ENCODE peak calls at places on chromosomes 4 and X, in four cellular contexts. X, P, D and N are unnamed samples.

GRCh38 chr4:20252656-20253271 is 1.1 kb downstream of the SLIT2 start:
- DNase-seq in P (no peak), X (no peak), D (peak), N (peak)

GRCh38 chr4:147550626-147551250 is 66.5 kb upstream of the TMEM184C start:
- DNase-seq in D (peak), X (peak), P (no peak), N (no peak)

GRCh38 chrX:108557594-108557993 is 118.0 kb downstream of the COL4A5 start:
- DNase-seq in D (no peak), X (no peak), P (no peak), N (no peak)

GRCh38 chrX:135695471-135695870 is 18.0 kb upstream of the CT45A1 start:
- DNase-seq in P (no peak), D (no peak), X (no peak), N (no peak)

GRCh38 chr4:173511787-173512361 is 18.2 kb downstream of the HAND2 start:
- DNase-seq in P (no peak), X (no peak), D (no peak), N (no peak)

GRCh38 chr4:95209942-95210341 is 338.8 kb downstream of the UNC5C start:
- DNase-seq in D (no peak), P (no peak), X (no peak), N (no peak)

GRCh38 chrX:27445438-27445837 is 17.7 kb downstream of the PPP4R3C start:
- DNase-seq in P (no peak), D (no peak), X (no peak), N (no peak)

GRCh38 chr4:931194-931959 is 739 bp downstream of the GAK start:
- DNase-seq in D (peak), P (no peak), X (peak), N (no peak)

GRCh38 chr4:42643685-42644084 is 13.2 kb downstream of the ATP8A1 start:
- DNase-seq in D (no peak), P (no peak), X (no peak), N (no peak)

GRCh38 chrX:53272808-53273337 is 8.5 kb downstream of the IQSEC2 start:
- DNase-seq in X (no peak), P (no peak), D (no peak), N (no peak)

GRCh38 chrX:115679460-115679859 is 118.5 kb downstream of the PLS3 start:
- DNase-seq in X (no peak), P (no peak), D (no peak), N (no peak)

GRCh38 chr4:40606239-40606767 is 23.4 kb downstream of the RBM47 start:
- DNase-seq in X (no peak), P (no peak), D (no peak), N (no peak)

GRCh38 chrX:134546187-134546586 is 86.2 kb downstream of the HPRT1 start:
- DNase-seq in P (no peak), X (no peak), D (no peak), N (no peak)

GRCh38 chr4:89438102-89438831 is 130.7 kb upstream of the GPRIN3 start:
- DNase-seq in D (no peak), P (no peak), X (no peak), N (peak)

GRCh38 chrX:69229436-69229835 is 64.2 kb upstream of the PJA1 start:
- DNase-seq in D (no peak), X (peak), P (no peak), N (no peak)

GRCh38 chr4:113756005-113756410 is 5.5 kb downstream of the CAMK2D start:
- DNase-seq in X (peak), P (no peak), D (no peak), N (no peak)

GRCh38 chr4:139651282-139652194 is 14.1 kb upstream of the MGST2 start:
- DNase-seq in P (peak), X (no peak), D (peak), N (no peak)

GRCh38 chr4:100848865-100849264 is 331.0 kb upstream of the EMCN start:
- DNase-seq in P (no peak), X (no peak), D (no peak), N (no peak)

GRCh38 chr4:153318696-153319320 is 25.7 kb upstream of the MND1 start:
- DNase-seq in X (no peak), D (no peak), P (no peak), N (no peak)

GRCh38 chr4:41257257-41257900 is 651 bp downstream of the UCHL1 start:
- DNase-seq in P (peak), X (no peak), D (peak), N (no peak)

GRCh38 chr4:139509727-139510410 is 46.1 kb downstream of the SETD7 start:
- DNase-seq in X (no peak), D (no peak), P (no peak), N (no peak)

GRCh38 chr4:39456946-39457763 is 1.6 kb downstream of the RPL9 start:
- DNase-seq in P (no peak), X (no peak), D (no peak), N (no peak)

GRCh38 chr4:120862432-120862831 is 60.1 kb downstream of the PRDM5 start:
- DNase-seq in P (no peak), X (no peak), D (no peak), N (no peak)

GRCh38 chr4:6999172-7000086 is 43.7 kb upstream of the TADA2B start:
- DNase-seq in X (peak), P (no peak), D (no peak), N (no peak)

GRCh38 chr4:8238515-8239053 is 31.0 kb upstream of the HTRA3 start:
- DNase-seq in X (no peak), D (no peak), P (no peak), N (no peak)